ENCODE peak calls at places on chromosomes 7 and 10, in nine cellular contexts. X is IMR-90, O is mucosa of descending colon, D is MCF 10A, W is posterior cingulate gyrus, N is NCI-H1105, G is SJSA1, P is endothelial cell, Y is SJCRH30. K is an unnamed sample.

GRCh38 chr10:69568472-69569143 is 4.6 kb downstream of the NEUROG3 start:
- DNase-seq in P (no peak), G (no peak), D (no peak), W (no peak), Y (no peak), O (no peak), X (no peak), N (no peak), K (no peak)

GRCh38 chr10:34584164-34584563 is 230.9 kb downstream of the PARD3 start:
- DNase-seq in N (no peak), O (no peak), Y (no peak), G (no peak), W (no peak), X (peak), P (no peak), D (peak), K (peak)

GRCh38 chr10:131647789-131648188 is 253.0 kb upstream of the PPP2R2D start:
- DNase-seq in P (no peak), D (no peak), G (no peak), N (no peak), W (no peak), X (no peak), Y (no peak), O (no peak), K (no peak)

GRCh38 chr7:491958-492713 is 27.5 kb downstream of the PDGFA start:
- DNase-seq in G (no peak), D (no peak), O (peak), P (no peak), Y (no peak), X (no peak), N (no peak), W (peak), K (no peak)

GRCh38 chr7:44646921-44647636 is 40.7 kb downstream of the OGDH start:
- DNase-seq in N (no peak), P (no peak), Y (no peak), O (no peak), W (no peak), G (no peak), X (no peak), D (no peak), K (no peak)

GRCh38 chr7:50174948-50175347 is 81.9 kb upstream of the ZPBP start:
- DNase-seq in Y (no peak), G (no peak), O (no peak), W (no peak), P (no peak), D (no peak), N (no peak), X (no peak), K (no peak)

GRCh38 chr10:117391436-117392205 is 16.4 kb upstream of the PDZD8 start:
- DNase-seq in D (no peak), N (no peak), P (peak), X (peak), W (no peak), Y (peak), O (no peak), G (no peak), K (peak)

GRCh38 chr7:7693881-7694280 is 24.5 kb downstream of the RPA3 start:
- DNase-seq in P (no peak), G (peak), X (peak), O (no peak), N (no peak), W (no peak), D (peak), Y (peak), K (peak)

GRCh38 chr7:3453398-3453797 is 152.3 kb downstream of the SDK1 start:
- DNase-seq in P (no peak), X (peak), W (no peak), D (no peak), G (peak), O (no peak), Y (peak), N (no peak), K (no peak)

GRCh38 chr7:20647908-20648776 is 32.7 kb downstream of the ABCB5 start:
- DNase-seq in O (no peak), W (no peak), N (peak), D (peak), Y (peak), P (peak), G (no peak), X (no peak), K (peak)

GRCh38 chr10:75956624-75957023 is 525.2 kb downstream of the LRMDA start:
- DNase-seq in D (peak), P (no peak), O (no peak), G (no peak), N (no peak), Y (peak), W (no peak), X (peak), K (no peak)

GRCh38 chr7:44381494-44382220 is 56.3 kb upstream of the CAMK2B start:
- DNase-seq in G (no peak), N (no peak), O (no peak), X (no peak), Y (no peak), P (no peak), W (no peak), D (no peak), K (no peak)

GRCh38 chr10:43273543-43273942 is 6.7 kb upstream of the RASGEF1A start:
- DNase-seq in O (no peak), D (no peak), Y (no peak), X (no peak), N (no peak), W (no peak), G (no peak), P (no peak), K (no peak)

GRCh38 chr10:105615986-105616385 is 974.9 kb downstream of the SORCS3 start:
- DNase-seq in W (no peak), G (no peak), P (no peak), O (no peak), D (no peak), X (no peak), N (no peak), Y (no peak), K (no peak)

GRCh38 chr10:91610444-91610843 is 22.4 kb downstream of the PPP1R3C start:
- DNase-seq in P (no peak), G (peak), W (no peak), X (peak), N (no peak), O (no peak), Y (no peak), D (no peak), K (peak)

GRCh38 chr10:1126461-1126860 is 70.3 kb downstream of the WDR37 start:
- DNase-seq in X (no peak), N (no peak), P (no peak), G (no peak), Y (no peak), O (no peak), D (no peak), W (no peak), K (no peak)

GRCh38 chr7:108196004-108196403 is 65.8 kb upstream of the LAMB4 start:
- DNase-seq in X (no peak), W (no peak), D (peak), O (no peak), Y (no peak), P (no peak), G (peak), N (no peak), K (no peak)

GRCh38 chr10:75708060-75708459 is 276.6 kb downstream of the LRMDA start:
- DNase-seq in O (no peak), G (no peak), W (no peak), X (no peak), P (no peak), N (peak), D (no peak), Y (no peak), K (no peak)

GRCh38 chr7:121041516-121042148 is 53.1 kb downstream of the CPED1 start:
- DNase-seq in G (no peak), W (no peak), O (no peak), Y (peak), N (no peak), X (peak), D (no peak), P (no peak), K (no peak)

GRCh38 chr10:8173243-8173865 is 118.9 kb downstream of the GATA3 start:
- DNase-seq in W (no peak), O (no peak), N (no peak), P (no peak), Y (no peak), X (no peak), D (no peak), G (no peak), K (no peak)

GRCh38 chr10:13117842-13118783 is 18.1 kb downstream of the OPTN start:
- DNase-seq in P (no peak), G (no peak), D (no peak), O (no peak), W (no peak), X (no peak), N (no peak), Y (no peak), K (no peak)

GRCh38 chr10:24731942-24732341 is 8.3 kb upstream of the ARHGAP21 start:
- DNase-seq in X (no peak), N (no peak), Y (no peak), O (no peak), P (no peak), D (peak), G (no peak), W (no peak), K (no peak)

GRCh38 chr10:58241346-58241745 is 26.3 kb downstream of the IPMK start:
- DNase-seq in W (no peak), X (peak), N (no peak), D (no peak), O (no peak), Y (no peak), P (no peak), G (peak), K (peak)

GRCh38 chr10:51301644-51302043 is 227.4 kb downstream of the PRKG1 start:
- DNase-seq in X (peak), Y (peak), P (no peak), D (no peak), N (no peak), O (no peak), G (no peak), W (no peak), K (peak)

GRCh38 chr7:41005381-41005901 is 697.4 kb downstream of the INHBA start:
- DNase-seq in X (peak), P (no peak), W (no peak), Y (peak), O (no peak), D (peak), G (peak), N (no peak), K (peak)

GRCh38 chr7:157278791-157279678 is 57.8 kb upstream of the DNAJB6 start:
- DNase-seq in G (no peak), X (no peak), N (no peak), D (no peak), O (peak), P (no peak), Y (no peak), W (no peak), K (peak)

GRCh38 chr10:119686465-119687191 is 35.4 kb downstream of the BAG3 start:
- DNase-seq in W (peak), X (peak), P (peak), G (peak), N (no peak), Y (peak), D (peak), O (peak), K (peak)